ENCODE peak calls at places on chromosomes 7 and 10, in five cellular contexts. U is adipocyte, M is ovary, J is A673, P is AG08396. H is an unnamed sample.

GRCh38 chr10:67772894-67773511 is 65.0 kb downstream of the DNAJC12 start:
- DNase-seq in U (no peak), M (no peak), J (no peak), P (no peak), H (no peak)

GRCh38 chr7:81534996-81535395 is 234.9 kb downstream of the HGF start:
- DNase-seq in U (no peak), M (no peak), J (no peak), P (no peak), H (no peak)

GRCh38 chr7:92707435-92707834 is 117.2 kb upstream of the FAM133B start:
- DNase-seq in U (no peak), M (no peak), J (no peak), P (no peak), H (no peak)

GRCh38 chr10:87740232-87740631 is 77.8 kb downstream of the ATAD1 start:
- DNase-seq in U (peak; percentile 93), M (no peak), J (no peak), P (peak; percentile 21), H (peak; percentile 89)

GRCh38 chr7:84022686-84023308 is 171.8 kb downstream of the SEMA3A start:
- DNase-seq in U (peak; percentile 33), M (no peak), J (no peak), P (no peak), H (no peak)

GRCh38 chr10:79475877-79476276 is 30.5 kb upstream of the ZCCHC24 start:
- DNase-seq in U (no peak), M (no peak), J (no peak), P (no peak), H (no peak)

GRCh38 chr7:91668217-91668616 is 212.3 kb downstream of the MTERF1 start:
- DNase-seq in U (no peak), M (no peak), J (no peak), P (no peak), H (no peak)

GRCh38 chr7:102843850-102844249 is 69.0 kb upstream of the LRRC17 start:
- DNase-seq in U (no peak), M (no peak), J (no peak), P (no peak), H (no peak)

GRCh38 chr10:119246862-119247549 is 39.6 kb downstream of the GRK5 start:
- DNase-seq in U (peak; percentile 95), M (no peak), J (no peak), P (peak; percentile 71), H (peak; percentile 93)

GRCh38 chr10:95295031-95295755 is 4.4 kb upstream of the PDLIM1 start:
- DNase-seq in U (peak; percentile 37), M (peak; percentile 27), J (peak; percentile 15), P (peak; percentile 57), H (peak; percentile 52)

GRCh38 chr7:126783613-126784012 is 469.1 kb downstream of the GRM8 start:
- DNase-seq in U (no peak), M (no peak), J (no peak), P (no peak), H (no peak)

GRCh38 chr7:93920496-93921189 is 892 bp upstream of the GNG11 start:
- DNase-seq in U (peak; percentile 23), M (no peak), J (no peak), P (no peak), H (peak; percentile 35)

GRCh38 chr10:97367126-97367649 is 32.7 kb upstream of the FRAT2 start:
- DNase-seq in U (no peak), M (no peak), J (no peak), P (no peak), H (no peak)

GRCh38 chr10:7559447-7559846 is 107.3 kb downstream of the ITIH5 start:
- DNase-seq in U (peak; percentile 32), M (no peak), J (no peak), P (no peak), H (peak; percentile 22)

GRCh38 chr7:69596723-69597277 is 1.5 kb upstream of the AUTS2 start:
- DNase-seq in U (no peak), M (no peak), J (no peak), P (no peak), H (peak; percentile 8)

GRCh38 chr10:1120146-1120695 is 64.0 kb downstream of the WDR37 start:
- DNase-seq in U (no peak), M (no peak), J (no peak), P (no peak), H (no peak)

GRCh38 chr7:103958284-103958818 is 31.1 kb downstream of the RELN start:
- DNase-seq in U (no peak), M (no peak), J (no peak), P (no peak), H (no peak)

GRCh38 chr7:126403040-126403439 is 849.7 kb downstream of the GRM8 start:
- DNase-seq in U (no peak), M (no peak), J (no peak), P (no peak), H (no peak)

GRCh38 chr10:86077871-86078638 is 288.5 kb downstream of the GRID1 start:
- DNase-seq in U (no peak), M (no peak), J (no peak), P (no peak), H (no peak)

GRCh38 chr10:119701861-119702260 is 24.0 kb upstream of the INPP5F start:
- DNase-seq in U (peak; percentile 62), M (no peak), J (no peak), P (no peak), H (peak; percentile 15)

GRCh38 chr7:125390866-125391265 is 461.2 kb upstream of the POT1 start:
- DNase-seq in U (no peak), M (no peak), J (no peak), P (no peak), H (no peak)

GRCh38 chr10:104342941-104343411 is 4.7 kb upstream of the ITPRIP start:
- DNase-seq in U (no peak), M (peak; percentile 18), J (no peak), P (no peak), H (peak; percentile 86)

GRCh38 chr10:24908793-24909423 is 43.5 kb downstream of the PRTFDC1 start:
- DNase-seq in U (peak; percentile 61), M (no peak), J (no peak), P (no peak), H (peak; percentile 61)

GRCh38 chr10:124341768-124342135 is 77.0 kb downstream of the OAT start:
- DNase-seq in U (peak; percentile 16), M (no peak), J (no peak), P (no peak), H (no peak)

GRCh38 chr7:30226593-30227268 is 57.7 kb upstream of the ZNRF2 start:
- DNase-seq in U (no peak), M (no peak), J (peak; percentile 7), P (no peak), H (no peak)

GRCh38 chr7:100607111-100607510 is 4.9 kb downstream of the PCOLCE start:
- DNase-seq in U (no peak), M (no peak), J (no peak), P (no peak), H (no peak)

GRCh38 chr10:43259981-43260761 is 6.7 kb downstream of the RASGEF1A start:
- DNase-seq in U (no peak), M (no peak), J (no peak), P (peak; percentile 20), H (no peak)